ENCODE peak calls at places on chromosomes 7 and 10, in seven cellular contexts. One of them, this sample, is unnamed.
A peak's percentile ranks its signal among the peaks of the same experiment; 100 is the strongest.

GRCh38 chr7:927031-927671 is 27.3 kb downstream of the ADAP1 start:
- DNase-seq in NCI-H1436: no peak
- DNase-seq in BJ: no peak
- DNase-seq in stimulated activated CD4-positive, alpha-beta T cell treated with anti-CD3 and anti-CD28 coated beads, TNF-alpha, amount 100 ng/mL, for 4 hours: no peak
- DNase-seq in HuH-7.5: no peak
- DNase-seq in memory B cell: no peak
- DNase-seq in heart right ventricle: no peak
- DNase-seq in this sample: peak; percentile 54

GRCh38 chr10:113100299-113100680 is 150.2 kb downstream of the TCF7L2 start:
- DNase-seq in heart right ventricle: no peak
- DNase-seq in HuH-7.5: no peak
- DNase-seq in BJ: no peak
- DNase-seq in NCI-H1436: no peak
- DNase-seq in stimulated activated CD4-positive, alpha-beta T cell treated with anti-CD3 and anti-CD28 coated beads, TNF-alpha, amount 100 ng/mL, for 4 hours: no peak
- DNase-seq in memory B cell: no peak
- DNase-seq in this sample: no peak

GRCh38 chr7:108503112-108504026 is 22.6 kb downstream of the PNPLA8 start:
- DNase-seq in stimulated activated CD4-positive, alpha-beta T cell treated with anti-CD3 and anti-CD28 coated beads, TNF-alpha, amount 100 ng/mL, for 4 hours: no peak
- DNase-seq in HuH-7.5: no peak
- DNase-seq in heart right ventricle: no peak
- DNase-seq in NCI-H1436: no peak
- DNase-seq in memory B cell: peak; percentile 55
- DNase-seq in BJ: no peak
- DNase-seq in this sample: no peak

GRCh38 chr10:72164617-72165016 is 51.2 kb upstream of the ANAPC16 start:
- DNase-seq in memory B cell: no peak
- DNase-seq in NCI-H1436: no peak
- DNase-seq in heart right ventricle: no peak
- DNase-seq in HuH-7.5: no peak
- DNase-seq in BJ: no peak
- DNase-seq in stimulated activated CD4-positive, alpha-beta T cell treated with anti-CD3 and anti-CD28 coated beads, TNF-alpha, amount 100 ng/mL, for 4 hours: no peak
- DNase-seq in this sample: no peak

GRCh38 chr7:105830405-105831218 is 45.8 kb downstream of the ATXN7L1 start:
- DNase-seq in HuH-7.5: peak; percentile 19
- DNase-seq in BJ: peak; percentile 97
- DNase-seq in NCI-H1436: no peak
- DNase-seq in stimulated activated CD4-positive, alpha-beta T cell treated with anti-CD3 and anti-CD28 coated beads, TNF-alpha, amount 100 ng/mL, for 4 hours: no peak
- DNase-seq in heart right ventricle: no peak
- DNase-seq in memory B cell: no peak
- DNase-seq in this sample: no peak

GRCh38 chr7:91344248-91344647 is 80.0 kb downstream of the FZD1 start:
- DNase-seq in NCI-H1436: no peak
- DNase-seq in memory B cell: no peak
- DNase-seq in HuH-7.5: no peak
- DNase-seq in BJ: no peak
- DNase-seq in stimulated activated CD4-positive, alpha-beta T cell treated with anti-CD3 and anti-CD28 coated beads, TNF-alpha, amount 100 ng/mL, for 4 hours: no peak
- DNase-seq in heart right ventricle: no peak
- DNase-seq in this sample: no peak

GRCh38 chr7:127392182-127392565 is 334 bp downstream of the ZNF800 start:
- DNase-seq in memory B cell: peak; percentile 61
- DNase-seq in HuH-7.5: peak; percentile 30
- DNase-seq in stimulated activated CD4-positive, alpha-beta T cell treated with anti-CD3 and anti-CD28 coated beads, TNF-alpha, amount 100 ng/mL, for 4 hours: peak; percentile 56
- DNase-seq in NCI-H1436: peak; percentile 24
- DNase-seq in BJ: no peak
- DNase-seq in heart right ventricle: peak; percentile 45
- DNase-seq in this sample: peak; percentile 72

GRCh38 chr10:90906596-90906995 is 14.3 kb downstream of the ANKRD1 start:
- DNase-seq in memory B cell: no peak
- DNase-seq in stimulated activated CD4-positive, alpha-beta T cell treated with anti-CD3 and anti-CD28 coated beads, TNF-alpha, amount 100 ng/mL, for 4 hours: no peak
- DNase-seq in HuH-7.5: no peak
- DNase-seq in BJ: no peak
- DNase-seq in heart right ventricle: no peak
- DNase-seq in NCI-H1436: no peak
- DNase-seq in this sample: no peak

GRCh38 chr7:141220263-141220662 is 146.4 kb downstream of the TMEM178B start:
- DNase-seq in HuH-7.5: peak; percentile 44
- DNase-seq in BJ: no peak
- DNase-seq in stimulated activated CD4-positive, alpha-beta T cell treated with anti-CD3 and anti-CD28 coated beads, TNF-alpha, amount 100 ng/mL, for 4 hours: no peak
- DNase-seq in heart right ventricle: no peak
- DNase-seq in NCI-H1436: peak; percentile 4
- DNase-seq in memory B cell: no peak
- DNase-seq in this sample: no peak